ENCODE peak calls at places on chromosome 3, in ten cellular contexts. B is testis, U is sigmoid colon, A is stomach, Q is endothelial cell of umbilical vein, V is ovary, R is transverse colon, N is IMR-90, F is H1, T is suprapubic skin. J is an unnamed sample. For H3K4me1, the result is how much of the 10 kb centered on the place peaks cover.

GRCh38 chr3:117763561-117763960 is 1054.0 kb downstream of the TUSC7 start:
- DNase-seq in B (no peak), U (no peak), A (no peak), Q (no peak), V (no peak), R (no peak), N (no peak), F (no peak), T (no peak), J (no peak)

GRCh38 chr3:16538505-16538904 is 25.0 kb upstream of the RFTN1 start:
- DNase-seq in B (no peak), U (no peak), A (no peak), Q (no peak), V (no peak), R (no peak), N (no peak), F (no peak), T (no peak), J (no peak)

GRCh38 chr3:29759443-29760033 is 478.7 kb downstream of the RBMS3 start:
- DNase-seq in B (no peak), U (no peak), A (no peak), Q (peak), V (no peak), R (no peak), N (peak), F (no peak), T (no peak), J (no peak)

GRCh38 chr3:179526482-179526881 is 36.2 kb upstream of the ACTL6A start:
- DNase-seq in B (no peak), U (no peak), A (no peak), Q (no peak), V (no peak), R (no peak), N (peak), F (no peak), T (no peak), J (no peak)

GRCh38 chr3:74507691-74508090 is 106.8 kb downstream of the CNTN3 start:
- DNase-seq in B (no peak), U (no peak), A (no peak), Q (no peak), V (no peak), R (no peak), N (no peak), F (no peak), T (no peak), J (no peak)

GRCh38 chr3:102114264-102114979 is 265.1 kb downstream of the NFKBIZ start:
- DNase-seq in B (no peak), U (no peak), A (no peak), Q (no peak), V (no peak), R (no peak), N (no peak), F (no peak), T (no peak), J (peak)

GRCh38 chr3:123872621-123873020 is 11.5 kb downstream of the MYLK start:
- DNase-seq in B (no peak), U (no peak), A (no peak), Q (no peak), V (no peak), R (no peak), N (no peak), F (no peak), T (no peak), J (no peak)

GRCh38 chr3:36447063-36447462 is 66.8 kb downstream of the STAC start:
- DNase-seq in B (no peak), U (no peak), A (no peak), Q (no peak), V (no peak), R (no peak), N (no peak), F (no peak), T (no peak), J (no peak)

GRCh38 chr3:4561661-4562060 is 68.5 kb downstream of the ITPR1 start:
- DNase-seq in B (no peak), U (no peak), A (no peak), Q (no peak), V (no peak), R (no peak), N (no peak), F (no peak), T (no peak), J (no peak)

GRCh38 chr3:24067483-24067882 is 122.4 kb downstream of the NR1D2 start:
- DNase-seq in B (no peak), U (no peak), A (no peak), Q (no peak), V (no peak), R (no peak), N (no peak), F (no peak), T (no peak), J (no peak)

GRCh38 chr3:150292891-150293290 is 115.2 kb upstream of the TSC22D2 start:
- DNase-seq in B (no peak), U (no peak), A (no peak), Q (no peak), V (no peak), R (no peak), N (peak), F (no peak), T (no peak), J (no peak)

GRCh38 chr3:107034142-107034541 is 343.1 kb upstream of the CCDC54 start:
- DNase-seq in B (no peak), U (no peak), A (no peak), Q (no peak), V (no peak), R (no peak), N (no peak), F (no peak), T (no peak), J (no peak)

GRCh38 chr3:142270407-142270806 is 45.0 kb upstream of the GK5 start:
- DNase-seq in B (no peak), U (no peak), A (no peak), Q (no peak), V (no peak), R (no peak), N (no peak), F (no peak), T (no peak), J (no peak)

GRCh38 chr3:17322106-17322793 is 420.2 kb downstream of the TBC1D5 start:
- DNase-seq in B (no peak), U (no peak), A (no peak), Q (no peak), V (no peak), R (no peak), N (no peak), F (no peak), T (no peak), J (no peak)

GRCh38 chr3:172161959-172162358 is 122.6 kb downstream of the FNDC3B start:
- DNase-seq in B (no peak), U (no peak), A (no peak), Q (no peak), V (no peak), R (no peak), N (no peak), F (no peak), T (no peak), J (no peak)

GRCh38 chr3:179247289-179248020 is 3.5 kb downstream of the KCNMB3 start:
- DNase-seq in B (no peak), U (no peak), A (no peak), Q (peak), V (no peak), R (no peak), N (no peak), F (no peak), T (no peak), J (no peak)

GRCh38 chr3:33103034-33103433 is 6.1 kb upstream of the GLB1 start:
- DNase-seq in B (no peak), U (no peak), A (no peak), Q (no peak), V (no peak), R (no peak), N (no peak), F (no peak), T (no peak), J (no peak)

GRCh38 chr3:45915080-45915479 is 28.2 kb upstream of the CXCR6 start:
- DNase-seq in B (no peak), U (no peak), A (no peak), Q (no peak), V (no peak), R (no peak), N (no peak), F (no peak), T (no peak), J (no peak)

GRCh38 chr3:180680097-180680430 is 775 bp upstream of the CCDC39 start:
- DNase-seq in B (peak), U (no peak), A (no peak), Q (peak), V (peak), R (peak), N (peak), F (no peak), T (no peak), J (no peak)

GRCh38 chr3:182469086-182469485 is 324.2 kb upstream of the ATP11B start:
- DNase-seq in B (no peak), U (no peak), A (no peak), Q (no peak), V (no peak), R (no peak), N (no peak), F (no peak), T (no peak), J (no peak)

GRCh38 chr3:38582941-38583645 is 66.4 kb downstream of the SCN5A start:
- DNase-seq in B (peak), U (no peak), A (peak), Q (no peak), V (no peak), R (peak), N (no peak), F (no peak), T (no peak), J (no peak)

GRCh38 chr3:34696831-34697230 is 898.4 kb downstream of the PDCD6IP start:
- DNase-seq in B (no peak), U (no peak), A (no peak), Q (no peak), V (no peak), R (no peak), N (no peak), F (no peak), T (no peak), J (no peak)

GRCh38 chr3:172111163-172111562 is 71.8 kb downstream of the FNDC3B start:
- DNase-seq in B (no peak), U (no peak), A (no peak), Q (no peak), V (no peak), R (no peak), N (no peak), F (no peak), T (no peak), J (no peak)

GRCh38 chr3:149340310-149340933 is 7.0 kb upstream of the TM4SF18 start:
- DNase-seq in B (peak), U (no peak), A (no peak), Q (peak), V (no peak), R (no peak), N (peak), F (no peak), T (no peak), J (no peak)

GRCh38 chr3:39705351-39705900 is 104.0 kb upstream of the MYRIP start:
- DNase-seq in B (no peak), U (no peak), A (no peak), Q (peak), V (no peak), R (no peak), N (no peak), F (no peak), T (no peak), J (no peak)

GRCh38 chr3:8503461-8503860 is 1.8 kb downstream of the LMCD1 start:
- DNase-seq in B (no peak), U (no peak), A (no peak), Q (peak), V (no peak), R (no peak), N (no peak), F (no peak), T (no peak), J (no peak)

GRCh38 chr3:8500966-8501365 is 657 bp upstream of the LMCD1 start:
- DNase-seq in B (no peak), U (no peak), A (no peak), Q (no peak), V (no peak), R (no peak), N (no peak), F (no peak), T (no peak), J (no peak)

GRCh38 chr3:8499181-8499611 is 2.4 kb upstream of the LMCD1 start:
- DNase-seq in B (peak), U (no peak), A (peak), Q (peak), V (no peak), R (no peak), N (no peak), F (peak), T (no peak), J (no peak)

GRCh38 chr3:8500208-8500961 is 1.2 kb upstream of the LMCD1 start:
- DNase-seq in B (no peak), U (no peak), A (peak), Q (peak), V (peak), R (no peak), N (peak), F (no peak), T (no peak), J (no peak)

GRCh38 chr3:8501388-8502131 is at the start of gene LMCD1:
- DNase-seq in B (peak), U (peak), A (peak), Q (peak), V (peak), R (peak), N (peak), F (peak), T (peak), J (peak)
- H3K4me1 ChIP-seq in B (half or more), U (under half), A (under half), Q (under half), V (under half), R (under half), N (under half), F (under half), T (half or more), J (under half)

GRCh38 chr3:139953131-139953910 is 18.3 kb downstream of the CLSTN2 start:
- DNase-seq in B (no peak), U (no peak), A (no peak), Q (no peak), V (no peak), R (no peak), N (no peak), F (no peak), T (no peak), J (no peak)
- TF ChIP-seq POLR2A in B (no peak), U (no peak), A (no peak), Q (no peak), V (no peak), R (no peak), N (no peak), F (no peak), T (no peak), J (no peak)

GRCh38 chr3:159951580-159951979 is 37.1 kb upstream of the IL12A start:
- DNase-seq in B (no peak), U (no peak), A (no peak), Q (no peak), V (no peak), R (no peak), N (peak), F (no peak), T (no peak), J (no peak)

GRCh38 chr3:159948423-159949140 is 40.1 kb upstream of the IL12A start:
- DNase-seq in B (no peak), U (no peak), A (no peak), Q (no peak), V (no peak), R (no peak), N (peak), F (no peak), T (no peak), J (no peak)

GRCh38 chr3:159950156-159950898 is 38.3 kb upstream of the IL12A start:
- DNase-seq in B (no peak), U (no peak), A (no peak), Q (no peak), V (no peak), R (no peak), N (no peak), F (no peak), T (no peak), J (no peak)

GRCh38 chr3:159945930-159946329 is 42.7 kb upstream of the IL12A start:
- DNase-seq in B (no peak), U (no peak), A (no peak), Q (no peak), V (no peak), R (no peak), N (no peak), F (no peak), T (no peak), J (no peak)

GRCh38 chr3:159947220-159947619 is 41.4 kb upstream of the IL12A start:
- DNase-seq in B (no peak), U (no peak), A (no peak), Q (peak), V (no peak), R (no peak), N (peak), F (no peak), T (no peak), J (no peak)
- H3K4me1 ChIP-seq in B (under half), U (under half), A (under half), Q (under half), V (under half), R (under half), N (under half), F (under half), T (under half), J (under half)

GRCh38 chr3:78845605-78846004 is 922.2 kb downstream of the ROBO1 start:
- DNase-seq in B (no peak), U (no peak), A (no peak), Q (no peak), V (no peak), R (no peak), N (no peak), F (no peak), T (no peak), J (no peak)
- TF ChIP-seq POLR2A in B (no peak), U (no peak), A (no peak), Q (no peak), V (no peak), R (no peak), N (no peak), F (no peak), T (no peak), J (no peak)

GRCh38 chr3:43075904-43076661 is 29.8 kb downstream of the POMGNT2 start:
- DNase-seq in B (no peak), U (no peak), A (no peak), Q (no peak), V (no peak), R (no peak), N (no peak), F (no peak), T (no peak), J (no peak)
- H3K4me1 ChIP-seq in B (under half), U (under half), A (under half), Q (under half), V (under half), R (under half), N (under half), F (under half), T (under half), J (under half)

DNA sequence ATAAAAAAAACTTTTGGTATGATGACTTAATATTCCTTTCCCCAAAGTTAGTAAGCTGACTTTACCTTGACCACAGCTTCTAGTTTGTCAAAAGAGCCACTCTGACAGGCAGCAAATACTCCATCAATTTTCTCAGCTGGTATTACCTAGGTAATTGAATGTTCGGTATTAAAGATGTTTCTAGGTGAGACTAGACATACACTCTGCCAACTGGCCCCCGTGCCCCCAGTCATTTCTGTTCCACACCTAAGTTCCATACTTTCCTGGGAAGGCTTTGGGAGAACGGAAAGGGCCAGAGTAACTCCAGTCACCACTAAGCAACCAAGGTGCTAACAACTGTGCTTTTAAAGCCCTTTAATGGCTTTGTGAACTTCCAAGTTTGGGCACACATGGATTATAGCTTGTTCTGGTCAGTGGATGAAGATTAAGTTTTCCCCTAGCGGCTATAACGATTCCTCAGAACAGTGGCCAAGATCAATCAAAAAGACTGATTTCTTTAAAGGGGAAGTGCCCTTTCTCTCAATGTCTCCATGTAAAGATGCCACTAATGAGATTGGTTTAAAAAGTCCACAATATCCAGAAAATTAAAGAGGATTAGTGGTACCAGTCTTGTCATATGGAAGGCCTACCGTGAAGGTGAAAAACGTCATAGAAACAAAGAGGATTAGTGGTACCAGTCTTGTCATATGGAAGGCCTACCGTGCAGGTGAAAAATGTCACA is 7.0 kb downstream of the EIF4A2 start:
- DNase-seq in B (no peak), U (no peak), A (no peak), Q (peak), V (no peak), R (no peak), N (peak), F (no peak), T (no peak), J (no peak)
- TF ChIP-seq POLR2A in B (no peak), U (no peak), A (no peak), Q (peak), V (no peak), R (peak), N (peak), F (peak), T (no peak), J (no peak)

DNA sequence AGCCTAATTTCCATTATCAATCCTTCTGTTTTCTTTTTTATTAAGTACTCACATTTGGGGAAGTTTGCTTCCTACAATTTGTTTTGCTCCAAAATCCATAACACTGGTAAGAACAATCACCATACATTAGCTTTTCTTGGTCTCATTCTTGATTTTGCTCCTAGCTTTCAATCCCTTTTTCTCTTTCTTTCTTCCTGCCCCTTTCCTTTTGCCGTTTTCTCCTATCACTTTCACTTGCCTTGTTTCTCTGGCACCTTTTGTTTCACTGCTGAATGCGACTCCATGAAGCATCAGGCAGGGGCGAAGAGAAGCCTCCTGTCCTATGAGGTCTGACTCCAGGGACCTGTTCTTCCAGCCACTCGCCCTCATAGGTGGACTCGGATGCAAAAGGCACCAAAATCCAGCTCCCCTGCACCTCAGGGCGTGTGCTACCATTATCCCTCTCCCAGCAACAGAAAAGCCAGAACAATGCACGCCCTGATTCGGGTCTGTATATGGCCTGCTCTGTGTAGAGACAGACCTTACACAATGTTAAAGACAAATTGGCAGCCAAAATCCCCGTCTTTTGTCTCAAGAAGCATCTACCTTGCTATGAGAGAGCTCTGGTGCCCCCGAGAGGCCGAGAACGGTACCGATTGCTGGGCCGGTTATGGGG is 462.0 kb upstream of the PPP2R3A start:
- DNase-seq in B (peak), U (peak), A (peak), Q (peak), V (no peak), R (peak), N (peak), F (peak), T (no peak), J (peak)
- H3K4me1 ChIP-seq in B (under half), U (under half), A (under half), Q (under half), V (under half), R (under half), N (under half), F (under half), T (under half), J (under half)